ENCODE peak calls at places on chromosomes 12 and 14, in eight cellular contexts. E, U, A, S, G, I, N and W are unnamed samples.

GRCh38 chr14:66575939-66576338 is 68.0 kb downstream of the GPHN start:
- DNase-seq in E (no peak), U (no peak), A (no peak), S (no peak), G (no peak), I (no peak), N (no peak), W (no peak)

GRCh38 chr12:120388711-120389431 is 19.9 kb upstream of the MSI1 start:
- DNase-seq in E (no peak), U (peak; percentile 75), A (peak; percentile 93), S (peak; percentile 32), G (no peak), I (no peak), N (peak; percentile 88), W (no peak)

GRCh38 chr14:69005432-69006148 is 26.5 kb upstream of the ACTN1 start:
- DNase-seq in E (peak; percentile 94), U (peak; percentile 85), A (peak; percentile 78), S (peak; percentile 80), G (peak; percentile 97), I (peak; percentile 57), N (no peak), W (peak; percentile 43)

GRCh38 chr12:5200276-5201087 is 156.8 kb downstream of the KCNA5 start:
- DNase-seq in E (peak; percentile 28), U (peak; percentile 79), A (peak; percentile 98), S (peak; percentile 82), G (no peak), I (peak; percentile 18), N (peak; percentile 93), W (no peak)

GRCh38 chr12:63978519-63978918 is 134.0 kb downstream of the SRGAP1 start:
- DNase-seq in E (peak; percentile 88), U (no peak), A (no peak), S (no peak), G (peak; percentile 81), I (peak; percentile 4), N (no peak), W (peak; percentile 27)

GRCh38 chr14:105864651-105865265 is 338.4 kb downstream of the TMEM121 start:
- DNase-seq in E (no peak), U (no peak), A (peak; percentile 17), S (peak; percentile 60), G (no peak), I (no peak), N (no peak), W (no peak)

GRCh38 chr12:1799068-1799881 is 21.1 kb upstream of the LRTM2 start:
- DNase-seq in E (no peak), U (no peak), A (peak; percentile 57), S (peak; percentile 65), G (no peak), I (no peak), N (no peak), W (no peak)

GRCh38 chr12:94175763-94176660 is 27.6 kb downstream of the PLXNC1 start:
- DNase-seq in E (peak; percentile 36), U (no peak), A (no peak), S (no peak), G (no peak), I (no peak), N (no peak), W (no peak)

GRCh38 chr14:90444077-90444696 is 47.4 kb downstream of the CALM1 start:
- DNase-seq in E (no peak), U (no peak), A (no peak), S (peak; percentile 95), G (no peak), I (peak; percentile 37), N (no peak), W (peak; percentile 99)

GRCh38 chr14:75831455-75831854 is 150.3 kb downstream of the TGFB3 start:
- DNase-seq in E (peak; percentile 76), U (no peak), A (no peak), S (no peak), G (peak; percentile 88), I (peak; percentile 27), N (no peak), W (no peak)

GRCh38 chr12:75480469-75480949 is at the start of gene GLIPR1:
- DNase-seq in E (peak; percentile 99), U (peak; percentile 62), A (peak; percentile 56), S (peak; percentile 87), G (peak; percentile 99), I (peak; percentile 45), N (no peak), W (peak; percentile 95)

GRCh38 chr12:52319097-52319496 is 2.1 kb downstream of the KRT83 start:
- DNase-seq in E (no peak), U (peak; percentile 25), A (peak; percentile 70), S (peak; percentile 45), G (no peak), I (no peak), N (no peak), W (no peak)

GRCh38 chr12:53219956-53220856 is 11.8 kb downstream of the RARG start:
- DNase-seq in E (peak; percentile 78), U (peak; percentile 79), A (peak; percentile 88), S (peak; percentile 91), G (peak; percentile 70), I (peak; percentile 38), N (peak; percentile 77), W (peak; percentile 63)

GRCh38 chr12:96132819-96133218 is 61.4 kb upstream of the ELK3 start:
- DNase-seq in E (no peak), U (peak; percentile 46), A (peak; percentile 64), S (no peak), G (no peak), I (peak; percentile 38), N (no peak), W (peak; percentile 8)

GRCh38 chr14:106228541-106229158 is 702.3 kb downstream of the TMEM121 start:
- DNase-seq in E (no peak), U (no peak), A (no peak), S (no peak), G (no peak), I (no peak), N (no peak), W (no peak)

GRCh38 chr14:78933948-78934524 is 763.9 kb downstream of the NRXN3 start:
- DNase-seq in E (peak; percentile 49), U (peak; percentile 31), A (no peak), S (no peak), G (peak; percentile 14), I (peak; percentile 12), N (no peak), W (peak; percentile 50)

GRCh38 chr12:132276720-132277373 is 52.5 kb downstream of the GALNT9 start:
- DNase-seq in E (no peak), U (no peak), A (no peak), S (no peak), G (no peak), I (no peak), N (no peak), W (no peak)

GRCh38 chr12:6367969-6368892 is 7.1 kb downstream of the SCNN1A start:
- DNase-seq in E (no peak), U (no peak), A (no peak), S (peak; percentile 23), G (no peak), I (no peak), N (no peak), W (no peak)

GRCh38 chr14:60616326-60617044 is 32.8 kb downstream of the SIX1 start:
- DNase-seq in E (no peak), U (peak; percentile 28), A (no peak), S (no peak), G (no peak), I (peak; percentile 7), N (no peak), W (no peak)

GRCh38 chr14:77303417-77304156 is 17.1 kb downstream of the POMT2 start:
- DNase-seq in E (peak; percentile 97), U (peak; percentile 86), A (no peak), S (no peak), G (peak; percentile 97), I (peak; percentile 89), N (no peak), W (peak; percentile 60)

GRCh38 chr14:22845821-22846625 is 9.6 kb downstream of the MMP14 start:
- DNase-seq in E (no peak), U (no peak), A (no peak), S (peak; percentile 70), G (no peak), I (no peak), N (no peak), W (no peak)
- H3K36me3 ChIP-seq in E (peaks cover 58% of the 10 kb centered on the region), U (peaks cover 32% of the 10 kb centered on the region), A (peaks cover 49% of the 10 kb centered on the region), S (peaks cover 44% of the 10 kb centered on the region), G (peaks cover 50% of the 10 kb centered on the region), I (no peaks in the 10 kb centered on the region), N (peaks cover 44% of the 10 kb centered on the region), W (peaks cover 64% of the 10 kb centered on the region)

DNA sequence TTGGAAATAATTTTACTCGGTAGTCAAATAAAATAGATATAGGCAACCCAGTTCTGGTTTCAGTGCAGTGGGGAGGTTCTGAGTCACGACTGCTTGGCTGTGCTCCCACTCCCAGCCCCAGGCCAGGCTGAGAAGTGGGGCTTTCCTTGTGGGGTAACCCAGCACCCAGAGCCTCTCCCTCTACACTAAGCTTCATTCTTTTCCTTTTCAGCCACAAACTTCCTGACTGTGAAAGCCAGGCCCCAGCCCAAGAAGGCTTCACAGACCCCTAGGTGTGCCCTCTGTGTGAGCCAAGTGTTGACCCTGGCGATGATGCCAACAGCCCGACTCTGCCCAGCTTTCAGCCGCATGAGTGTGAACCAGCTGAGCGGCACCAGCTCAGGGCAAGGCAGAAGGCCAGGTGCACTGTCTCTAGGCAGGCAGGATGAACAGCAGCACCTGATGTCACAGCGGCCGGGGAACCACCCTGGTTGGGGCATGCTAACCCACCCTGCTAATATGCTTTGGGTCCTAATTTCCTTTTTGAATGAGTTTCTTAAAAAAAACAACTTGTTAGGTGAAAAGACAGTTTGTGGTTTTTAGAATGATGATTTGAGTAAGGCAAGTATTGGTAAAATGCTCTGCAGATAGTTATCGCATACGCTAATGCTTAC is 42.2 kb upstream of the ATP23 start:
- DNase-seq in E (peak; percentile 81), U (no peak), A (peak; percentile 46), S (peak; percentile 82), G (peak; percentile 65), I (no peak), N (no peak), W (peak; percentile 6)
- H3K9ac ChIP-seq in E (peak overlapping the region; percentile 13), U (no peak overlapping the region), A (no peak overlapping the region), S (peak overlapping the region; percentile 9), G (peak overlapping the region; percentile 29), I (no peak overlapping the region), N (no peak overlapping the region), W (peak overlapping the region; percentile 3)

GRCh38 chr14:36524220-36524837 is 4.3 kb upstream of the NKX2-1 start:
- DNase-seq in E (no peak), U (peak; percentile 39), A (peak; percentile 79), S (no peak), G (no peak), I (no peak), N (peak; percentile 84), W (no peak)

GRCh38 chr14:36524874-36525745 is 5.1 kb upstream of the NKX2-1 start:
- DNase-seq in E (no peak), U (peak; percentile 91), A (peak; percentile 95), S (no peak), G (no peak), I (peak; percentile 74), N (peak; percentile 91), W (peak; percentile 16)

GRCh38 chr14:36525746-36526099 is 5.7 kb upstream of the NKX2-1 start:
- DNase-seq in E (no peak), U (no peak), A (no peak), S (no peak), G (no peak), I (no peak), N (no peak), W (no peak)

GRCh38 chr14:36522972-36523685 is 3.1 kb upstream of the NKX2-1 start:
- DNase-seq in E (no peak), U (peak; percentile 22), A (peak; percentile 59), S (no peak), G (no peak), I (no peak), N (peak; percentile 58), W (no peak)

GRCh38 chr14:36529062-36529461 is 9.0 kb upstream of the NKX2-1 start:
- DNase-seq in E (no peak), U (no peak), A (no peak), S (no peak), G (no peak), I (no peak), N (no peak), W (no peak)
- H3K36me3 ChIP-seq in E (no peaks in the 10 kb centered on the region), U (no peaks in the 10 kb centered on the region), A (no peaks in the 10 kb centered on the region), S (no peaks in the 10 kb centered on the region), G (no peaks in the 10 kb centered on the region), I (no peaks in the 10 kb centered on the region), N (no peaks in the 10 kb centered on the region), W (no peaks in the 10 kb centered on the region)

GRCh38 chr14:92482621-92483319 is 30.8 kb upstream of the RIN3 start:
- DNase-seq in E (no peak), U (no peak), A (no peak), S (no peak), G (no peak), I (no peak), N (peak; percentile 28), W (no peak)
- H3K9ac ChIP-seq in E (no peak overlapping the region), U (no peak overlapping the region), A (no peak overlapping the region), S (no peak overlapping the region), G (no peak overlapping the region), I (no peak overlapping the region), N (no peak overlapping the region), W (no peak overlapping the region)